ENCODE peak calls at places on chromosomes 5 and 9, in six cellular contexts. G is stimulated activated naive CD8-positive, alpha-beta T cell treated with anti-CD3 and anti-CD28 coated beads, Interleukin-15, Interleukin-2, amounts not matched to agents 100 U/mL and 50 U/mL, for 24 hours; S is mucosa of descending colon; I is stimulated activated CD8-positive, alpha-beta memory T cell treated with anti-CD3 and anti-CD28 coated beads, Interleukin-15, amount 100 ng/mL, for 48 hours; K is astrocyte of the cerebellum; V is activated CD8-positive, alpha-beta memory T cell treated with anti-CD3 and anti-CD28 coated beads for 24 hours. U is an unnamed sample.

GRCh38 chr9:16329699-16330113 is 540.8 kb downstream of the BNC2 start:
- DNase-seq in I (no peak), G (no peak), S (peak), V (no peak), K (peak), U (no peak)

GRCh38 chr9:101421653-101422065 is 13.9 kb downstream of the ALDOB start:
- DNase-seq in G (no peak), I (no peak), S (no peak), K (no peak), V (no peak), U (no peak)

GRCh38 chr5:125526940-125527339 is 780.5 kb upstream of the ZNF608 start:
- DNase-seq in S (no peak), V (no peak), K (no peak), I (no peak), G (no peak), U (no peak)

GRCh38 chr5:141872496-141873356 is 5.5 kb downstream of the PCDH1 start:
- DNase-seq in I (no peak), G (no peak), S (peak), V (no peak), K (no peak), U (no peak)

GRCh38 chr5:143142596-143143435 is 260.7 kb downstream of the NR3C1 start:
- DNase-seq in S (no peak), G (no peak), V (no peak), I (no peak), K (no peak), U (no peak)

GRCh38 chr5:75756991-75757390 is 39.8 kb upstream of the POC5 start:
- DNase-seq in S (no peak), G (no peak), I (no peak), K (no peak), V (no peak), U (no peak)

GRCh38 chr9:110179734-110180133 is 28.2 kb downstream of the C9orf152 start:
- DNase-seq in I (no peak), V (no peak), S (no peak), K (peak), G (no peak), U (no peak)

GRCh38 chr5:126937796-126938195 is 92.6 kb downstream of the MARCHF3 start:
- DNase-seq in K (no peak), I (no peak), V (no peak), S (no peak), G (no peak), U (no peak)

GRCh38 chr5:57817924-57818323 is 335.3 kb upstream of the ACTBL2 start:
- DNase-seq in K (no peak), S (no peak), G (no peak), V (no peak), I (no peak), U (no peak)

GRCh38 chr5:78538240-78538850 is 110.2 kb downstream of the LHFPL2 start:
- DNase-seq in K (no peak), V (no peak), G (no peak), I (no peak), S (no peak), U (no peak)

GRCh38 chr5:40150896-40151295 is 528.8 kb upstream of the PTGER4 start:
- DNase-seq in S (no peak), G (no peak), V (no peak), I (no peak), K (no peak), U (no peak)

GRCh38 chr9:134035041-134036039 is 10.1 kb downstream of the BRD3OS start:
- DNase-seq in I (no peak), S (peak), K (no peak), G (no peak), V (no peak), U (no peak)

GRCh38 chr9:98502976-98503325 is 205.8 kb downstream of the GABBR2 start:
- DNase-seq in K (no peak), G (no peak), V (no peak), I (no peak), S (no peak), U (peak)

GRCh38 chr5:31193026-31193425 is 460 bp upstream of the CDH6 start:
- DNase-seq in K (no peak), G (no peak), S (no peak), I (no peak), V (no peak), U (no peak)

GRCh38 chr5:55344392-55344992 is 36.7 kb downstream of the MTREX start:
- DNase-seq in K (peak), I (peak), S (peak), V (peak), G (peak), U (peak)

GRCh38 chr5:149442563-149443182 is 63.6 kb upstream of the IL17B start:
- DNase-seq in I (peak), G (peak), S (peak), K (peak), V (peak), U (peak)

GRCh38 chr5:97534166-97534565 is 351.1 kb upstream of the RIOK2 start:
- DNase-seq in I (no peak), G (no peak), V (no peak), S (no peak), K (peak), U (no peak)

GRCh38 chr9:131276107-131276888 is at the start of gene FAM78A:
- DNase-seq in V (peak), S (peak), G (peak), I (no peak), K (no peak), U (no peak)

GRCh38 chr5:149207821-149208220 is 63.8 kb upstream of the AFAP1L1 start:
- DNase-seq in V (no peak), K (no peak), S (no peak), I (no peak), G (no peak), U (peak)

GRCh38 chr9:113446323-113446740 is 17.2 kb upstream of the RGS3 start:
- DNase-seq in I (no peak), G (no peak), S (no peak), V (no peak), K (peak), U (peak)

GRCh38 chr5:147369742-147370374 is 135.0 kb downstream of the STK32A start:
- DNase-seq in I (no peak), K (no peak), S (no peak), V (no peak), G (no peak), U (no peak)

GRCh38 chr9:21097817-21098216 is 20.1 kb upstream of the IFNB1 start:
- DNase-seq in G (no peak), S (no peak), K (no peak), I (no peak), V (no peak), U (no peak)

GRCh38 chr5:56735845-56736641 is 79.3 kb upstream of the MAP3K1 start:
- DNase-seq in S (no peak), G (no peak), K (no peak), V (no peak), I (no peak), U (no peak)

GRCh38 chr9:136953771-136954269 is 1.7 kb downstream of the LCN12 start:
- DNase-seq in K (no peak), V (no peak), S (peak), G (no peak), I (no peak), U (no peak)

GRCh38 chr5:58184910-58185309 is 275.0 kb downstream of the PLK2 start:
- DNase-seq in G (no peak), I (no peak), S (no peak), V (no peak), K (no peak), U (no peak)

GRCh38 chr5:33257807-33258491 is 182.8 kb upstream of the TARS1 start:
- DNase-seq in G (no peak), S (no peak), I (no peak), K (peak), V (no peak), U (no peak)